ENCODE peak calls at places on chromosome 18, in six cellular contexts. G, F, E, S, W and K are unnamed samples.

GRCh38 chr18:55968550-55968949 is 380.6 kb upstream of the TCF4 start:
- DNase-seq in G (peak), F (no peak), E (no peak), S (no peak), W (peak), K (peak)

GRCh38 chr18:13612111-13612997 is 114.0 kb downstream of the FAM210A start:
- DNase-seq in G (no peak), F (no peak), E (no peak), S (peak), W (peak), K (no peak)

GRCh38 chr18:62486290-62486964 is 36.4 kb upstream of the ZCCHC2 start:
- DNase-seq in G (peak), F (no peak), E (no peak), S (no peak), W (peak), K (peak)

GRCh38 chr18:59202258-59202820 is 17.6 kb upstream of the GRP start:
- DNase-seq in G (no peak), F (no peak), E (no peak), S (no peak), W (peak), K (no peak)

GRCh38 chr18:26017929-26018328 is 72.5 kb downstream of the SS18 start:
- DNase-seq in G (no peak), F (peak), E (no peak), S (no peak), W (peak), K (no peak)

GRCh38 chr18:14978962-14979535 is 231.1 kb downstream of the ANKRD30B start:
- DNase-seq in G (peak), F (peak), E (peak), S (no peak), W (peak), K (no peak)

GRCh38 chr18:6759579-6759978 is 30.1 kb downstream of the ARHGAP28 start:
- DNase-seq in G (no peak), F (no peak), E (no peak), S (no peak), W (no peak), K (no peak)

GRCh38 chr18:8339958-8340357 is 269.3 kb upstream of the RAB12 start:
- DNase-seq in G (no peak), F (no peak), E (no peak), S (no peak), W (no peak), K (no peak)

GRCh38 chr18:3667255-3668137 is 217.5 kb downstream of the TGIF1 start:
- DNase-seq in G (no peak), F (no peak), E (no peak), S (no peak), W (no peak), K (no peak)

GRCh38 chr18:77131100-77131651 is 1.4 kb downstream of the MBP start:
- DNase-seq in G (no peak), F (peak), E (peak), S (no peak), W (no peak), K (peak)

GRCh38 chr18:77133920-77134496 is 1.4 kb upstream of the MBP start:
- DNase-seq in G (no peak), F (no peak), E (no peak), S (no peak), W (peak), K (no peak)

GRCh38 chr18:77131652-77132368 is 773 bp downstream of the MBP start:
- DNase-seq in G (no peak), F (no peak), E (peak), S (no peak), W (peak), K (peak)

GRCh38 chr18:77133051-77133919 is 702 bp upstream of the MBP start:
- DNase-seq in G (no peak), F (no peak), E (peak), S (no peak), W (no peak), K (no peak)

GRCh38 chr18:77132369-77133050 is at the start of gene MBP:
- DNase-seq in G (no peak), F (no peak), E (peak), S (no peak), W (peak), K (peak)
- TF ChIP-seq EZH2 in G (no peak), F (peak), E (no peak), S (no peak), W (peak), K (no peak)

GRCh38 chr18:57440331-57441101 is 5.3 kb downstream of the ONECUT2 start:
- DNase-seq in G (no peak), F (no peak), E (peak), S (no peak), W (no peak), K (no peak)
- TF ChIP-seq EZH2 in G (no peak), F (peak), E (peak), S (no peak), W (peak), K (peak)

GRCh38 chr18:37180086-37180485 is 351.2 kb downstream of the KIAA1328 start:
- DNase-seq in G (no peak), F (no peak), E (no peak), S (no peak), W (no peak), K (no peak)

GRCh38 chr18:37179384-37179783 is 350.5 kb downstream of the KIAA1328 start:
- DNase-seq in G (no peak), F (peak), E (no peak), S (no peak), W (no peak), K (no peak)

GRCh38 chr18:37176307-37176934 is 347.5 kb downstream of the KIAA1328 start:
- DNase-seq in G (no peak), F (no peak), E (peak), S (no peak), W (no peak), K (peak)

GRCh38 chr18:37170984-37171383 is 342.1 kb downstream of the KIAA1328 start:
- DNase-seq in G (no peak), F (no peak), E (no peak), S (no peak), W (no peak), K (no peak)

DNA sequence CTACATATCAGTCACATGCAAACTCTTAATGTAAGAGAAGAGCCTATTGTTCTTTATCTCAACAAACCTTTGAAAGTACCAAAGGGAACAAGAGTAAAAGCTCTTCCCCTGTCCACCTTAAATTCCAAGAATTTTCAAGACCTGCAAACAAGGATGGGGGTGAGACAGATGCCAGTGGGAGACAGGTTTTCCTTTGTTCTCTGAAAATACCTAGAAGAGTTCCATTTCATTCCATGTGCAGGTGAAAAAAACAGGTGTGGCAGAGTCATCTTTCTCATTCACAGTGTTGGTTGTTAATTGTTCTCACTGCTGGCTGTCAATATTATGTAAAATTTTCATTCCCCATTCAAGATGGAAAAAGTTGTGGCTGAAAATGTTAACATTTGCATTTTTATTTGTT is 346.8 kb downstream of the KIAA1328 start:
- DNase-seq in G (no peak), F (no peak), E (peak), S (no peak), W (no peak), K (no peak)
- TF ChIP-seq EZH2 in G (no peak), F (no peak), E (no peak), S (no peak), W (no peak), K (no peak)

GRCh38 chr18:45838302-45839070 is 13.0 kb downstream of the SIGLEC15 start:
- DNase-seq in G (no peak), F (no peak), E (no peak), S (no peak), W (peak), K (no peak)

GRCh38 chr18:45836242-45837215 is 11.1 kb downstream of the SIGLEC15 start:
- DNase-seq in G (no peak), F (no peak), E (no peak), S (no peak), W (no peak), K (no peak)

GRCh38 chr18:45839415-45840395 is 14.2 kb downstream of the SIGLEC15 start:
- DNase-seq in G (no peak), F (peak), E (peak), S (no peak), W (peak), K (peak)

GRCh38 chr18:45835057-45835634 is 9.7 kb downstream of the SIGLEC15 start:
- DNase-seq in G (no peak), F (no peak), E (no peak), S (no peak), W (no peak), K (no peak)

DNA sequence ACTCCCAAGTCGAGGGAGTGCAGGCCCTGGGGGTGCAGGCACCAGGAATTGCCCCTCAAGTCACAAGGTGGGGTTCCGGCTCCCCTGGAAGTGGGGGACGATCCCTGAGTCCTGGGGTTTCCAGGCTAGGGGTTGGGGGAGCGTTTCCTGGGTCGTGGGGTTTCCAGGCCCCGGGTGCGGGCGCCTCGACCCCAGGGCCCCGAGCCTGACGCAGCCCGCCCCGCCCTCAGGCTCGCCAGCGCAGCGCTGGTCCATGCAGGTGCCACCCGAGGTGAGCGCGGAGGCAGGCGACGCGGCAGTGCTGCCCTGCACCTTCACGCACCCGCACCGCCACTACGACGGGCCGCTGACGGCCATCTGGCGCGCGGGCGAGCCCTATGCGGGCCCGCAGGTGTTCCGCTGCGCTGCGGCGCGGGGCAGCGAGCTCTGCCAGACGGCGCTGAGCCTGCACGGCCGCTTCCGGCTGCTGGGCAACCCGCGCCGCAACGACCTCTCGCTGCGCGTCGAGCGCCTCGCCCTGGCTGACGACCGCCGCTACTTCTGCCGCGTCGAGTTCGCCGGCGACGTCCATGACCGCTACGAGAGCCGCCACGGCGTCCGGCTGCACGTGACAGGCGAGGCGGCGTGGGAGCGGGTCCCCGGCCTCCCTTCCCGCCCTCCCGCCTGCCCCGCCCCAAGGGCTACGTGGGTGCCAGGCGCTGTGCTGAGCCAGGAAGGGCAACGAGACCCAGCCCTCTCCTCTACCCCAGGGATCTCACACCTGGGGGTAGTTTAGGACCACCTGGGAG is 12.0 kb downstream of the SIGLEC15 start:
- DNase-seq in G (no peak), F (peak), E (peak), S (no peak), W (peak), K (no peak)
- TF ChIP-seq EZH2 in G (no peak), F (no peak), E (no peak), S (no peak), W (no peak), K (no peak)

DNA sequence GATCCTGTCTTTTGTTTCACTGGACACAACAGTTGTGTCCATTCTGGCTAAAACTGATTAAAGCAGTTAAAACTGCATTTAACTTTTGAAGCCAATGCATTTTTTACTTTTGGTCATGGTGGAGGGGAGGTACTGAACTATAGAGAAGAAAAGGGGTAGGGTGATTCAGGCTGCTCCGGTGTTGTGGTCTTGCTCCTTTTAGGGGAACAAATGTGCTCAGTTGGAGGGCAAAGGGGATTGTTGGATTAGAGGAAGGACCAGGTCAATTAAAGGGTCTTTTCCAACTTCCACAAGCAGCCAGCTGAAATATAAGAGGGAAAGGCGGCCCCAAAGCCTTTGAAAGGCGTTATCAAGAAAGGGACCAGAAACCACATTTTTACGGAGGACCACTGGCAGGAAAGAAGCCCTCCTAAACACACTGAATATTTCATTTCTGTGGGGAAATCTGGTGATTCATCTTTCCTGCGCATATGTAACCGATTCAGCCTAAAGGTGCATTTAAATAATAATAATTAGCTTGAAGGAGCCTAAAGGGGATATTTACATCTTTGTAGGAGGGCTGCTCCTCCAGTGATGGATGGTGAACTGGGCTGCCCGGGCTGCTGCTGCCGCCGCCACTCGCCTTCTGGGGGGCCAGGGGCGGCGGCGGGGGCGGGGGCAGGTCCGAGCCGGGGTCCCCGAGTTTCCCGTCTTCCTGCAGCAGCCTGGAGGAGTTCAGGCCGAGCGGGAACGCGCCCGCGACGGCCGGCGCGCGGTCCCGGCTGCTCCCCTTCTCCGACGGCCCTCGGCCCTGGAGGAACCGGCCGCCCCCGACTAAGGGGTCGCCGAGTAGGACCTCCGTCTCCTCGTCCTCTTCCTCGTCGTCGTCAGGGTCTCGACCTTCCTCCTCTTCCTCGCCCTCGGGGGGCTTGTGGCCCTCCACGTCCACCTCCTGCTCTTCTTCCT is 5.2 kb downstream of the SKOR2 start:
- DNase-seq in G (no peak), F (no peak), E (peak), S (no peak), W (no peak), K (no peak)
- TF ChIP-seq EZH2 in G (no peak), F (peak), E (peak), S (no peak), W (peak), K (peak)

GRCh38 chr18:49560277-49561126 is 1.4 kb upstream of the LIPG start:
- DNase-seq in G (no peak), F (no peak), E (peak), S (no peak), W (peak), K (peak)
- TF ChIP-seq EZH2 in G (no peak), F (no peak), E (no peak), S (no peak), W (no peak), K (no peak)